ENCODE peak calls at places on chromosome 12, in ten cellular contexts. F, Z, D, V, A, W, S, C, K and Q are unnamed samples.

GRCh38 chr12:94623161-94623920 is 27.0 kb downstream of the TMCC3 start:
- DNase-seq in K (no peak), Z (no peak), A (no peak), D (no peak), V (no peak), F (no peak), W (no peak), S (no peak), C (no peak), Q (no peak)

GRCh38 chr12:24738436-24738835 is 210.5 kb downstream of the BCAT1 start:
- DNase-seq in W (peak), S (no peak), V (no peak), F (no peak), Z (peak), K (no peak), C (no peak), D (no peak), A (no peak), Q (peak)

GRCh38 chr12:101305226-101305779 is 25.4 kb downstream of the UTP20 start:
- DNase-seq in W (no peak), D (no peak), V (no peak), Z (no peak), F (no peak), S (no peak), A (no peak), C (no peak), K (no peak), Q (no peak)

GRCh38 chr12:89363084-89363483 is 10.8 kb upstream of the DUSP6 start:
- DNase-seq in A (no peak), W (no peak), V (no peak), Z (no peak), K (no peak), C (no peak), F (no peak), S (no peak), D (no peak), Q (no peak)

GRCh38 chr12:4743046-4743445 is 22.8 kb downstream of the GALNT8 start:
- DNase-seq in C (no peak), V (no peak), S (no peak), W (no peak), D (no peak), F (no peak), A (no peak), Z (no peak), K (no peak), Q (no peak)

GRCh38 chr12:113220593-113221180 is 577 bp upstream of the TPCN1 start:
- DNase-seq in V (peak), A (no peak), S (no peak), W (no peak), Z (no peak), K (no peak), F (no peak), D (no peak), C (no peak), Q (no peak)

GRCh38 chr12:6124411-6125151 is at the start of gene VWF:
- DNase-seq in S (no peak), W (no peak), Z (no peak), D (no peak), K (no peak), F (no peak), V (no peak), C (no peak), A (no peak), Q (no peak)

GRCh38 chr12:88578274-88578673 is 2.0 kb downstream of the KITLG start:
- DNase-seq in Z (peak), W (no peak), C (no peak), F (no peak), D (peak), V (peak), A (no peak), K (no peak), S (no peak), Q (peak)

GRCh38 chr12:29317556-29318363 is 63.2 kb downstream of the ERGIC2 start:
- DNase-seq in D (peak), Z (peak), S (peak), K (no peak), F (peak), W (peak), C (peak), V (no peak), A (no peak), Q (peak)

GRCh38 chr12:52081263-52081733 is 1.8 kb downstream of the SMIM41 start:
- DNase-seq in K (no peak), F (no peak), D (no peak), V (peak), S (peak), Z (no peak), W (no peak), A (no peak), C (peak), Q (no peak)

GRCh38 chr12:88944403-88944802 is 364.1 kb upstream of the KITLG start:
- DNase-seq in V (no peak), A (no peak), D (peak), S (no peak), F (no peak), C (no peak), Z (peak), W (peak), K (no peak), Q (peak)

GRCh38 chr12:9687228-9687627 is 17.7 kb downstream of the CLEC2D start:
- DNase-seq in V (no peak), F (no peak), C (no peak), S (no peak), A (no peak), D (peak), Z (peak), W (peak), K (no peak), Q (peak)

GRCh38 chr12:12779529-12779928 is 5.9 kb upstream of the APOLD1 start:
- DNase-seq in C (no peak), Z (peak), W (peak), F (no peak), D (peak), A (no peak), K (no peak), V (peak), S (no peak), Q (peak)

DNA sequence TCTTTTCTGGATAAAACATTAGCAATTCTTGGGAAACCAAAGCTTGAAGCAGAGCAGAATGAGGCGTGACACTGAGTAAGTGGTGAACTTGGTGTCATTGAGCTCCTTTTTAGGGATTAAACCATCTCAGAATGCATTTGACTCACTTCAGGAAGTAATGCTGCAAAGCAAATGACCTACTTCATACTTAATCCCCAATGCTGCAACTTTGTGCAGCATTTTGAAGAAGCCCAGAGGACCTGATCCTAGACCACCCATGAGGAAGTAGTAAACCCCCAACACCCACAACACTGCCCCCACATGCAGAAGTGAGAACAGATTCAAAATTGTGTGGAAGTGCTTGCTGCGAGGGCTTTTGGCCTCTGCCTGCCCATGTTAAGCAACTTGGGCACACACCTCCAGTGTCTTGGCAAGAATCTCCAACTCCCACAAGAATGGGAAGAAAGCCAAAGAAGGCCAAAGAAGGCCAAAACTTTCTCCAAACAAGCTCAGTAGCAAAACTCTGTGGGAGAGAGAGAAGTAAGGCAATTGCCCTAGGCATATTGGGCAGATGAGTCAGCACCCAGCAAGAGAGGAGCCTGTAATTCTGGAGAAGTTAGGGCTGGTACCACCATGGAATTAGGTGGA is 69.2 kb upstream of the ETV6 start:
- DNase-seq in Z (peak), K (no peak), F (peak), V (peak), S (no peak), W (peak), A (no peak), C (no peak), D (peak), Q (peak)
- TF ChIP-seq CTCF in Z (no peak), K (no peak), F (no peak), V (no peak), S (no peak), W (no peak), A (no peak), C (no peak), D (no peak), Q (no peak)

GRCh38 chr12:21252070-21252469 is 82.6 kb downstream of the SLCO1A2 start:
- DNase-seq in F (no peak), K (no peak), V (no peak), S (no peak), Z (no peak), C (peak), W (no peak), A (no peak), D (no peak), Q (no peak)

GRCh38 chr12:21248679-21249078 is 86.0 kb downstream of the SLCO1A2 start:
- DNase-seq in C (no peak), V (peak), K (no peak), D (peak), W (no peak), A (no peak), S (no peak), Z (no peak), F (no peak), Q (no peak)
- TF ChIP-seq CTCF in C (no peak), V (peak), K (no peak), D (peak), W (peak), A (no peak), S (peak), Z (no peak), F (no peak), Q (no peak)

DNA sequence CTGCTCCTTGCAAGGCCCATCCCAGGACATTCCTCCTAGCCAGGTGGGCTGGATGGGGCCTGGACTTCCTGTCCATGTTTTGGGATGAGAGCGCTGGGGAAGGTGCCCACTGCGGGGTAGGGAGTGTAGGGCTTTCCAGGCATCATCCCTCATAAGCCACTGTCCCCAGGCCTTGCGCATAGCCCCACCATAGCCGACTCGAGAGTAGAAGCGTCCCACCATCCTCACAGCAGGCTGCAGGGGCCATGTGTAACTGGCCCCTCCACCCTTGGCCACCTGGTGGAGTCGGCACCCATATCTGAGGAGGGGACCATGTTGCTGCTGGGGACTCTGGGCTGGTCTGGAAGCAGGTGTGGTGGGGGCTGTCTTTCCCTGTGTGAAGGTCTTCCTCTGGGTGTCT is 30.5 kb downstream of the SH2B3 start:
- DNase-seq in S (no peak), K (no peak), W (no peak), D (no peak), V (no peak), A (no peak), Z (no peak), C (no peak), F (no peak), Q (no peak)
- TF ChIP-seq CTCF in S (no peak), K (no peak), W (no peak), D (no peak), V (no peak), A (no peak), Z (no peak), C (no peak), F (no peak), Q (no peak)

DNA sequence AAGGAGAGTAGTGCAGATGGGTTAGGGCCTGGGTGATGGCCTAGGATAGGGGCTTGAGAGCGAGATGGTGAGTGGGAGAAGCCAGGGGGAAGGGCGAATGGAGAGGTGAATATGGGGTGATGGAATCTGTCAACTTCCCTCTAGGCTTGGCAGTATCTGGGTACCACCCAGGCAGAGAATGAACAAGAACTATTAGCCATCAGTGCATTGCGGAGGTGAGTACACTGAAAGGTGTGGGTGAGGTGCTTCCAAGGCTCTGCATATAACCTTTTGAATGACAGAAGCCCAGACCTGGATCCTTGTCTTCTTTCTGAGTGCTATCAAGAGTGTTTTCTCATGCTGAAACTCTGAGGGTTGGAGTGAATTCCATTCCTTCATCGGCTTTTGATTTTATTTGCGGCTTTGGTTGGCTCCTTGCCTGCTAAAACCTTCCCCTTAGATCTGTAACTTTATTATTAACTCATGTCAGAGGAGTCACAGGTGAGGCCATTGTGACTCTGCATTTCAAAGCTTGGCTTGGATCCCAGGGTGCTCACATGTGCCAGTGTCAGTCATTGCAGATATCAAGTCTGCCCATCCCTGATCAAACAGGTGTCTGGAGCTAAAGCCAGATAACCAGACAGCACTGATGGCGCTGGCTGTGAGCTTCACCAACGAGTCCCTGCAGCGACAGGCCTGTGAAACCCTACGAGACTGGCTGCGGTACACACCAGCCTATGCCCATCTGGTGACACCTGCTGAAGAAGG is 18.6 kb downstream of the PEX5 start:
- DNase-seq in K (no peak), W (no peak), S (no peak), Z (no peak), C (no peak), D (no peak), F (no peak), A (no peak), V (no peak), Q (no peak)
- TF ChIP-seq CTCF in K (no peak), W (no peak), S (no peak), Z (no peak), C (no peak), D (no peak), F (no peak), A (no peak), V (no peak), Q (no peak)